ENCODE peak calls at places on chromosome 10, in seven cellular contexts. P is stomach, X is suprapubic skin, C is transverse colon, I is A549, J is sigmoid colon, T is GM12878. D is an unnamed sample.

GRCh38 chr10:5531558-5532230 is 6.9 kb downstream of the CALML3 start:
- DNase-seq in T (no peak), P (peak), X (peak), C (peak), I (no peak), J (peak), D (no peak)

GRCh38 chr10:33507662-33508425 is 173.4 kb upstream of the NRP1 start:
- DNase-seq in X (no peak), I (peak), J (no peak), C (no peak), T (no peak), P (no peak), D (no peak)

GRCh38 chr10:980468-980867 is 7.8 kb upstream of the GTPBP4 start:
- DNase-seq in I (no peak), C (no peak), P (no peak), X (no peak), T (no peak), J (no peak), D (no peak)

GRCh38 chr10:60801538-60801937 is 23.3 kb downstream of the CDK1 start:
- DNase-seq in X (no peak), I (no peak), P (no peak), C (no peak), J (no peak), T (no peak), D (no peak)

GRCh38 chr10:5103481-5103880 is 9.3 kb downstream of the AKR1C3 start:
- DNase-seq in T (no peak), I (no peak), P (no peak), X (no peak), J (no peak), C (no peak), D (no peak)

GRCh38 chr10:110859947-110860376 is 11.8 kb upstream of the PDCD4 start:
- DNase-seq in C (no peak), T (no peak), J (peak), P (no peak), I (no peak), X (no peak), D (no peak)

GRCh38 chr10:126702181-126702580 is 31.7 kb upstream of the C10orf90 start:
- DNase-seq in P (no peak), C (no peak), T (no peak), I (no peak), X (no peak), J (no peak), D (no peak)

GRCh38 chr10:53006663-53007610 is 234.4 kb upstream of the MBL2 start:
- DNase-seq in P (no peak), X (no peak), T (no peak), I (no peak), C (no peak), J (no peak), D (no peak)

GRCh38 chr10:76111986-76112825 is 680.8 kb downstream of the LRMDA start:
- DNase-seq in X (no peak), P (no peak), I (no peak), J (no peak), T (no peak), C (no peak), D (no peak)

GRCh38 chr10:101358706-101359300 is 4.8 kb downstream of the BTRC start:
- DNase-seq in T (no peak), J (no peak), P (no peak), I (no peak), C (no peak), X (no peak), D (no peak)

GRCh38 chr10:24262929-24263653 is 54.2 kb downstream of the KIAA1217 start:
- DNase-seq in P (no peak), T (no peak), C (no peak), J (no peak), X (no peak), I (no peak), D (no peak)

GRCh38 chr10:6035926-6036575 is 26.1 kb downstream of the IL2RA start:
- DNase-seq in P (no peak), I (no peak), C (no peak), T (no peak), X (no peak), J (peak), D (no peak)

GRCh38 chr10:79244841-79245504 is 102.3 kb upstream of the PPIF start:
- DNase-seq in C (peak), J (no peak), T (peak), P (no peak), X (no peak), I (no peak), D (no peak)

GRCh38 chr10:71996598-71997371 is 32.6 kb downstream of the CHST3 start:
- DNase-seq in X (no peak), T (no peak), C (no peak), J (no peak), P (no peak), I (no peak), D (no peak)

GRCh38 chr10:18793951-18794350 is 134.7 kb downstream of the ARL5B start:
- DNase-seq in X (no peak), I (peak), J (no peak), P (no peak), T (no peak), C (no peak), D (no peak)

GRCh38 chr10:117074621-117075020 is 63.4 kb downstream of the VAX1 start:
- DNase-seq in J (no peak), X (no peak), C (peak), T (no peak), I (peak), P (no peak), D (no peak)

GRCh38 chr10:103540722-103541121 is 47.2 kb downstream of the NEURL1 start:
- DNase-seq in C (no peak), I (peak), J (no peak), T (no peak), X (peak), P (peak), D (no peak)

GRCh38 chr10:130354976-130355795 is 219.0 kb downstream of the GLRX3 start:
- DNase-seq in T (no peak), X (peak), J (no peak), C (no peak), P (no peak), I (no peak), D (no peak)

GRCh38 chr10:23172846-23173548 is 19.1 kb upstream of the PTF1A start:
- DNase-seq in C (no peak), P (no peak), T (no peak), I (no peak), J (no peak), X (no peak), D (no peak)

GRCh38 chr10:126135177-126135576 is 238.8 kb downstream of the FANK1 start:
- DNase-seq in P (no peak), J (no peak), X (no peak), T (no peak), C (no peak), I (peak), D (no peak)

GRCh38 chr10:73096041-73096451 is 620 bp downstream of the P4HA1 start:
- DNase-seq in X (peak), J (peak), P (peak), C (peak), I (peak), T (no peak), D (peak)

GRCh38 chr10:73095479-73096021 is 1.1 kb downstream of the P4HA1 start:
- DNase-seq in P (peak), J (peak), C (peak), I (peak), X (no peak), T (no peak), D (peak)

GRCh38 chr10:73094986-73095478 is 1.6 kb downstream of the P4HA1 start:
- DNase-seq in P (no peak), T (no peak), J (no peak), I (no peak), X (no peak), C (no peak), D (no peak)

GRCh38 chr10:73097305-73097670 is 622 bp upstream of the P4HA1 start:
- DNase-seq in J (no peak), P (no peak), I (no peak), C (no peak), X (no peak), T (no peak), D (no peak)

DNA sequence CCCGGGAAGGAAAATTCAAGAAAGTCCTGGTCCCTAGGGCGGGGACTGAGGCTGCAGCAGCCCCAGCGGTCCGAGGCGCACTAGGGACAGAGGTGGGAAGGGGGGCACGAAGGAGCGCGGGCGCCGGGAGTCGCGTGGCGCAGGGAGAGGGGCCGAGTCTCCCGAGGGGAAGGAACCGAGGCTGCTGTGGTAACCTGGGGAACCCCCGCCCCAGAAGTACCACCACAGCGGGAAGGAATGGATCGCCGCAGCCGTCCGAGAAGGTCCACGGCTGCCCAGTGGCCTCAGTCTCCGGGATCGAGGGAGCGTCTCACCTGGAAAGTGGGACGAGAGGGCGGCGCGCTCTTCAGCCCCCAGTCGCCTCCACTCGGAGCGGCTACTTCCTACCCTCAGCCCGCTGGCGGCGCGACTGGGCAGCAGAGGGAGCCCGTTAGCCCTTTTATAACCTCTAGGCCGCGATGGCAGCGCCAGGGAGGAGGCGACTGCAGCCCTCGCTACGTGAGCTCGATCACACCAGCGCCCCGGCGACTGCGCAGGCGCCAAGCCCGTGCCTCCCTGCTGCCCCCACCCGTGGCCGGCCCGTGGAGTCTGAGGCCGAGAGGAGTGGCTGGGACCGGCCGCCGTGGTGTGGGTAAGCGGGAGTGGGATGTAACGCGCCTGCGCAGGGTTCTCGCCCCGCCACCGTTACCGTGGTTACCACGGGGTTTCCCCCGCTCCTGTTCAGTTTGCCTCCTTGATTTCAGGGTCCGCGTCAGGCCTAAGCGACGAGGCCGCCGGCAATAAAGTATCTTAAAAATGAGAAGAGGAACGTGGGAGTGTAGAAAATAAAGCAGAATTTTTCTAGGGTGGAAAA is at the start of gene P4HA1:
- DNase-seq in C (peak), P (peak), J (peak), T (peak), X (peak), I (peak), D (peak)
- TF ChIP-seq EP300 in C (no peak), P (no peak), J (peak), T (peak), X (no peak), I (peak), D (no peak)

GRCh38 chr10:82981137-82981723 is 1106.2 kb downstream of the NRG3 start:
- DNase-seq in T (no peak), X (no peak), I (no peak), C (no peak), J (no peak), P (no peak), D (no peak)

GRCh38 chr10:82982110-82982608 is 1107.2 kb downstream of the NRG3 start:
- DNase-seq in T (no peak), X (no peak), J (no peak), C (no peak), I (peak), P (no peak), D (no peak)

GRCh38 chr10:82980321-82980720 is 1105.3 kb downstream of the NRG3 start:
- DNase-seq in P (no peak), C (no peak), I (no peak), X (no peak), J (no peak), T (no peak), D (no peak)

DNA sequence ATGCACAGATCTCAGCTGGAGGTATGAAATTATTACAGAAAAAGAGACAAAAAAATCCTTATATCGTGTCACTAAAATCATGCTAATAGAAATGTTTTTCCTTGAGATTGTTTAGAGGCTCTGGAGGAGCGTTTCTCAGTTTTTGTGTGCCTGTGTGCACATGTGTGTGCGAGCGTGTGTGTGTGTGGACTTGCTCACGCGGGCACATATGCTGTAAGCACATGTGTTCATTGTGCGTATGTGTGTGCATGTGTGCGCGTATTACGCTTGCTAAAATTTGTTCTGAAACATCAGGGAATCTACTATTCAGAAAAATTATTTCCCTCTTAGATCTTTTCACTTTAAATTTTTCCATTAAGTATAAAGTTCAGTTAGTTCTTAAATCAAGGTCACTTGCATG is 1111.2 kb downstream of the NRG3 start:
- DNase-seq in I (no peak), P (no peak), C (no peak), J (no peak), X (no peak), T (no peak), D (no peak)
- H3K27ac ChIP-seq in I (no peak), P (no peak), C (no peak), J (no peak), X (no peak), T (no peak), D (no peak)

GRCh38 chr10:29535012-29535777 is 99.6 kb downstream of the SVIL start:
- DNase-seq in I (peak), P (peak), J (peak), T (no peak), C (peak), X (no peak), D (peak)
- TF ChIP-seq EP300 in I (no peak), P (no peak), J (no peak), T (no peak), C (no peak), X (no peak), D (no peak)

GRCh38 chr10:62384057-62384446 is 9.9 kb downstream of the ZNF365 start:
- DNase-seq in P (no peak), C (no peak), T (peak), I (peak), X (no peak), J (no peak), D (no peak)

GRCh38 chr10:62380002-62380401 is 5.8 kb downstream of the ZNF365 start:
- DNase-seq in I (peak), C (no peak), P (no peak), T (no peak), J (no peak), X (no peak), D (no peak)

GRCh38 chr10:62381385-62382102 is 7.4 kb downstream of the ZNF365 start:
- DNase-seq in J (no peak), C (no peak), I (no peak), T (no peak), P (no peak), X (no peak), D (no peak)

GRCh38 chr10:62384447-62385081 is 10.4 kb downstream of the ZNF365 start:
- DNase-seq in I (no peak), J (no peak), T (no peak), P (no peak), C (no peak), X (no peak), D (no peak)

GRCh38 chr10:62382831-62383230 is 8.7 kb downstream of the ZNF365 start:
- DNase-seq in I (no peak), C (no peak), J (no peak), X (no peak), T (no peak), P (no peak), D (no peak)
- H3K27ac ChIP-seq in I (no peak), C (no peak), J (no peak), X (no peak), T (no peak), P (no peak), D (no peak)

GRCh38 chr10:124530215-124530665 is 68.6 kb downstream of the LHPP start:
- DNase-seq in J (peak), I (peak), X (peak), T (no peak), P (peak), C (peak), D (peak)
- TF ChIP-seq EP300 in J (no peak), I (no peak), X (no peak), T (no peak), P (no peak), C (no peak), D (no peak)

GRCh38 chr10:12981570-12981969 is 19.9 kb downstream of the CCDC3 start:
- DNase-seq in C (no peak), T (no peak), J (no peak), P (no peak), I (peak), X (peak), D (no peak)
- H3K27ac ChIP-seq in C (no peak), T (no peak), J (no peak), P (no peak), I (no peak), X (no peak), D (no peak)

DNA sequence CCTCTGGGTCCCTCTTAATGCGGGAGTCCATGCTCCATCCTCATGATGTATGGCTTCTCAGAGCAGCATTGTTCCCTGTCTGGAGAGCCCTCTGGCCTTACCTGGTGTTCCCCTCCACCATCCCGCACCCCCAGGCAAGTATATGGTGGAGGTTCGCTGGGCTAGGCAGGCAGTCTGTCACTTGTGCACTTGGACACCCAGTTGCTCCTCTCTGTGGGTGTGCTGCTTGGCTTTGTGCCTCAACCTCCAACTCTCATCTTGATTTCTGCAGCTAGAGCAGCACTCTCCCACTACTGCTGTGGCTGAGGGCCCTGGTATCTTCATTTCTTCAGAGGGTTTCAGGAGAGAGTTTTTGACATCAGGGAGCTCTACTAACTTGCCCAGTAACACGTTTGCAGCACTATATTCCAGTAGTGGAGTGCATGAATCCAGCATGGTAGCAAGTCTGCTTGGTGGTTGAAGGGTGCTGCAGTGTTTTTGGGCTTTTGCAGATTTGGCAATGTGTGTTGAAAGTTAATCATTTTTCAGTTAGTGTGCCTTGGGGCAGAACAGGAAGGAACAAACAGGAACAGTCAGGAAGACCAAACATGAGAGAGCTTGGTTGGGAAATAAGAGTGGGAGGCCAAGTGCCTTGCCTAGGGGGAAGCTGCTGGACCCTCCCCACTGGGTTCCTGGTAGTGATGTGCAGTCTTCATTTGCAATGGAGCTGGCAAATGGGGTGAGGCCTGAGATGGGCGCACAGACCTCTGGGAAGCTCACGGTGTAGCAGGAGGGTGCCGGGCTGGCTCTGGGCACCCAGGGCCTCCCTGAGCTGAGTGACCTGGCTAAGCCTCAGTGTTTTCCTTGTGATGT is 37.4 kb downstream of the TSPAN14 start:
- DNase-seq in J (no peak), X (no peak), T (no peak), I (peak), P (peak), C (no peak), D (no peak)
- TF ChIP-seq EP300 in J (no peak), X (no peak), T (no peak), I (peak), P (no peak), C (no peak), D (no peak)

GRCh38 chr10:34667177-34667576 is 147.9 kb downstream of the PARD3 start:
- DNase-seq in I (no peak), C (no peak), P (no peak), J (no peak), T (no peak), X (no peak), D (no peak)
- H3K27ac ChIP-seq in I (peak), C (no peak), P (no peak), J (no peak), T (no peak), X (no peak), D (no peak)

GRCh38 chr10:51786016-51786683 is 86.8 kb upstream of the CSTF2T start:
- DNase-seq in J (no peak), C (no peak), X (no peak), I (no peak), P (no peak), T (no peak), D (no peak)

GRCh38 chr10:51786684-51787035 is 87.3 kb upstream of the CSTF2T start:
- DNase-seq in I (no peak), T (no peak), P (no peak), C (no peak), X (no peak), J (no peak), D (no peak)

GRCh38 chr10:51789903-51790302 is 90.5 kb upstream of the CSTF2T start:
- DNase-seq in T (no peak), C (no peak), X (no peak), I (no peak), P (no peak), J (no peak), D (no peak)

GRCh38 chr10:51789118-51789517 is 89.7 kb upstream of the CSTF2T start:
- DNase-seq in C (no peak), X (no peak), J (no peak), T (no peak), I (no peak), P (no peak), D (no peak)

GRCh38 chr10:51788270-51788669 is 88.9 kb upstream of the CSTF2T start:
- DNase-seq in C (no peak), I (no peak), T (no peak), P (no peak), X (no peak), J (no peak), D (no peak)
- TF ChIP-seq EP300 in C (no peak), I (no peak), T (no peak), P (no peak), X (no peak), J (no peak), D (no peak)

GRCh38 chr10:59335497-59335896 is 26.9 kb downstream of the FAM13C start:
- DNase-seq in J (no peak), C (no peak), T (no peak), I (no peak), P (no peak), X (no peak), D (no peak)

GRCh38 chr10:59333731-59334130 is 28.6 kb downstream of the FAM13C start:
- DNase-seq in J (no peak), T (no peak), X (no peak), P (no peak), I (no peak), C (no peak), D (no peak)

GRCh38 chr10:59336632-59337031 is 25.7 kb downstream of the FAM13C start:
- DNase-seq in T (no peak), I (no peak), X (no peak), C (no peak), P (no peak), J (no peak), D (no peak)

GRCh38 chr10:59332581-59332980 is 29.8 kb downstream of the FAM13C start:
- DNase-seq in I (no peak), T (no peak), P (no peak), X (no peak), J (no peak), C (no peak), D (no peak)

DNA sequence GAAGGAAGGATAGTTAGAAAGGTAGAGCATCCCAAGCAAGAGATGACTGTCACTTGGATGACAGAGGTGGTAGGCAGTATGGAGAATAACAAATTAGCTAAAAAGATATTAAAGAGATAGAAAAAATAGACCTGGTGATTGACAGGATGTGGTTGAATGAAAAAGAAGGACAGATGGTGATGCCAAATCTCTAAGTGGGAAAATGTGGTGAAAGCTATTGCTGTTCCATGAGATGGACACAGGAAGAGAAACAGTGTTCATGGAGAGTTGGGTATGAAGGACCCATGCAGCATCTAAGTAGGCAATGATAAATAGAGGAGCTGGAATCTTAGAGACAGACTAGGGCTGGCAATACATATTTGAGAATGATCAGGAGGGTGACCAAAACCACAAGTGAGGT is 30.7 kb downstream of the FAM13C start:
- DNase-seq in C (no peak), J (no peak), T (no peak), P (no peak), X (no peak), I (no peak), D (no peak)
- H3K27ac ChIP-seq in C (no peak), J (no peak), T (no peak), P (no peak), X (no peak), I (no peak), D (no peak)

D was measured in ovary.